ENCODE peak calls at places on chromosomes 13 and 19, in four cellular contexts. U is A549; A is CD8-positive, alpha-beta T cell; Z is effector memory CD4-positive, alpha-beta T cell. D is an unnamed sample.

GRCh38 chr13:106500450-106500849 is 35.0 kb downstream of the EFNB2 start:
- DNase-seq in A (no peak), U (no peak), Z (no peak), D (no peak)

GRCh38 chr19:16377521-16377920 is 52.9 kb downstream of the KLF2 start:
- DNase-seq in U (no peak), Z (no peak), A (no peak), D (no peak)

GRCh38 chr13:92656103-92656502 is 570.5 kb upstream of the GPC6 start:
- DNase-seq in Z (no peak), U (no peak), A (no peak), D (no peak)

GRCh38 chr19:28864024-28864503 is 348.9 kb downstream of the UQCRFS1 start:
- DNase-seq in U (no peak), Z (no peak), A (no peak), D (no peak)

GRCh38 chr13:112831801-112832200 is 137.2 kb upstream of the MCF2L start:
- DNase-seq in Z (no peak), U (no peak), A (no peak), D (peak)

GRCh38 chr19:31255863-31256600 is 93.2 kb downstream of the TSHZ3 start:
- DNase-seq in U (no peak), A (no peak), Z (no peak), D (no peak)

GRCh38 chr19:50909240-50910070 is 1.7 kb downstream of the KLK4 start:
- DNase-seq in A (no peak), Z (no peak), U (peak), D (no peak)

GRCh38 chr13:93794197-93794885 is 567.7 kb downstream of the GPC6 start:
- DNase-seq in A (no peak), U (no peak), Z (no peak), D (no peak)

GRCh38 chr13:94217370-94217769 is 262.1 kb downstream of the DCT start:
- DNase-seq in A (no peak), U (no peak), Z (no peak), D (no peak)

GRCh38 chr19:1789282-1790020 is 22.6 kb downstream of the ATP8B3 start:
- DNase-seq in A (no peak), U (no peak), Z (no peak), D (no peak)

DNA sequence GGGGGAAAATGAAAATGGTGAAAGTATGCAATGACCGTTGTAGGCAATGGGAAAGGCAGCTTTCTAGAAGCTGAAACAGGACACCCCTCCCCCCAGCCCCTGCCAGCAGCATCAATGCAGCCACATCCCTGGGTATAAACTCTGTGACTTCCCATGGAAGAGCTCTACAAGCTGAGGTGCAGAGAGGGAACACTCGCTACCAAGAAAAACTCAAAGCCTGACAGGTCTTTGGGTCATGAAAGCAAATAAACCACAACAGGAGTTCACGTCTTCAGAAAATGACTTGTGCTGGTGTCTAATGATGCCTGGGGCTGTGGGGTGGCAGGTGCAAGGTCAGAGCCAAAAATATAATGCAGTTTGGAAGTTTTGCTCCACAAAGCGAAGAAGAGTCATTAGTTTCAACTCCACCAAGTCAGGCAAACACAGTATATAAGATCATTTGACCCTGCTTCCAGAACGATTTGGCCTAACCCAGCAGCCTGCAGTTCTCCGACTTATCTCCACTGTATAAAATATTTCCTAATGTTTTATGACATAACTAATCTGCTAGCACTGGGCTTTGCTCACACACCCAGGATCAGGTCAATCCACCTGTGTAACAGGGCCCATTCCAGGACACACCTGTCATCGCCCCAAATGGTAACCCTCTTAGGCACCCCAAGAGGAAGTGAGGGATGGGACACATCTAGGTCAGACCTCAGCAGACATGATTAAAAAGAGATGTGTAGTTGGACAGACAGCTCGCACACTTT is 102.1 kb downstream of the IRS2 start:
- DNase-seq in U (no peak), Z (no peak), A (no peak), D (no peak)
- H3K4me3 ChIP-seq in U (no peak), Z (no peak), A (no peak), D (no peak)

GRCh38 chr13:110915057-110915873 is at the start of gene ANKRD10:
- DNase-seq in Z (peak), A (peak), U (peak), D (peak)

GRCh38 chr13:110914293-110915056 is 394 bp downstream of the ANKRD10 start:
- DNase-seq in U (peak), Z (peak), A (peak), D (peak)

GRCh38 chr13:110913911-110914292 is 967 bp downstream of the ANKRD10 start:
- DNase-seq in U (peak), A (no peak), Z (no peak), D (no peak)

GRCh38 chr13:110915874-110916670 is 1.2 kb upstream of the ANKRD10 start:
- DNase-seq in Z (no peak), U (no peak), A (no peak), D (no peak)

DNA sequence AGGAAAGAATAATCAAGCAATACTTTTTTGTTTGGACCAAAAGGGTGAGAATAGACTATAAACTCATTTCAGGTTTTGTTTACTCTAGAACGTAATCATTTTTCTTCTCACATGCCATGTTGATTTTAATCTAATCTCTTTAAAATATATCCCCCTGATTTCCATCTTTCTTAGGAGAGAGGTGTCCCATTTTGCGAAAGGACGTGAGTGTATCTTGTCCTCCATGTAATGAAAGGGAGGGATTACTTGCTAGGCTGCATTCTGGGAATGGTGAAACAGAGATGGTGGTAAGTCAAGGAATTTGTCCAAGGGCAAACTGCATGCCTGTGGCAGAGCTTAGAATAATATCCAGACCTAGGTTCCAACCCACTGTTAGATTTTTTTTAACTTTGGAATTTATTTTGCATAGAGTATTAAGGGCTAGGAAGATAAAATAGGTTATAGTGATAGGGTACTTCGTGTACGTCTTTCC is 1.8 kb upstream of the ANKRD10 start:
- DNase-seq in U (no peak), A (no peak), Z (no peak), D (no peak)
- H3K4me3 ChIP-seq in U (no peak), A (no peak), Z (no peak), D (no peak)

DNA sequence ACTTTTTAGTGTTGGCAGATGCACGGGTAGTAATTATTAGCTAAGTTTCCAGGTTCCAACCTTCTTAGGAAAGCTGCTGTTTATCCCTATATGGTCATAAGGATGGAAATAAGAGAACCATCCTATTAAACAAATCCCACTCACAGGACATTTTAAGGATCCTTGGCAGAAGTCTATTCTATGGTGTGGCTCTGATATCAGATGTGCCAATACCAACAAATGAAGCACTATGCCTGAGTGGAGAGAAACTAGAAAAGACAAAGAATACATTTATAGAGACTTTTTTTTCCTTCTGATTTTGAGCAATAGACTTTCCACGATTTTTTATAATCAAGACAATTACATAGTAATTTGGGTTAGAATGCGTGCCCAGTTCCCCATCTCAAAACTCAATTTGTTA is 12.6 kb downstream of the PCDH17 start:
- DNase-seq in U (no peak), A (no peak), Z (no peak), D (no peak)
- H3K4me3 ChIP-seq in U (no peak), A (no peak), Z (no peak), D (no peak)

DNA sequence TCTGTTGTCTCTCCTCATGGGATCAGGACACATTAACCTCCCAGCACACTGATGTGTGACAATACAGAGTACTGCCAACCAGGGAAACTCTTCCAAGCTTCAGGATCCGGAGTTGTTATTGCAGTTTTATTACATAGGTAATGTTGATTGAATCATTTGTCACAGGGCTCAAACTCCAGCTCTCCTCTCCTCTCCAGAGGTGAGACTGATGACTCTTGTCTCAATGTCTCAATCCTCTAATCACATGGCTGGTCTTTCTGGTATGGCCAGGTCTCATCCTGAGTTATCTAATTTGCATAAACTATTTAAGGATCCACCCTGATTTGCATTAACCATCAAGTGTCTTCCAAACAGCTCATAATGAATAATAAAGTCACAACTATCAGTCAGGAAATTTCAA is 522.6 kb upstream of the PCDH9 start:
- DNase-seq in U (no peak), A (no peak), Z (no peak), D (no peak)
- H3K4me3 ChIP-seq in U (no peak), A (no peak), Z (no peak), D (no peak)

GRCh38 chr13:107867701-107868661 is 347.4 kb downstream of the LIG4 start:
- DNase-seq in Z (no peak), U (no peak), A (no peak), D (no peak)

GRCh38 chr13:107866666-107867623 is 348.4 kb downstream of the LIG4 start:
- DNase-seq in Z (no peak), U (no peak), A (no peak), D (no peak)

GRCh38 chr13:107865643-107866006 is 349.7 kb downstream of the LIG4 start:
- DNase-seq in A (no peak), Z (no peak), U (no peak), D (no peak)

GRCh38 chr13:107864543-107865460 is 350.5 kb downstream of the LIG4 start:
- DNase-seq in U (no peak), Z (no peak), A (no peak), D (no peak)

DNA sequence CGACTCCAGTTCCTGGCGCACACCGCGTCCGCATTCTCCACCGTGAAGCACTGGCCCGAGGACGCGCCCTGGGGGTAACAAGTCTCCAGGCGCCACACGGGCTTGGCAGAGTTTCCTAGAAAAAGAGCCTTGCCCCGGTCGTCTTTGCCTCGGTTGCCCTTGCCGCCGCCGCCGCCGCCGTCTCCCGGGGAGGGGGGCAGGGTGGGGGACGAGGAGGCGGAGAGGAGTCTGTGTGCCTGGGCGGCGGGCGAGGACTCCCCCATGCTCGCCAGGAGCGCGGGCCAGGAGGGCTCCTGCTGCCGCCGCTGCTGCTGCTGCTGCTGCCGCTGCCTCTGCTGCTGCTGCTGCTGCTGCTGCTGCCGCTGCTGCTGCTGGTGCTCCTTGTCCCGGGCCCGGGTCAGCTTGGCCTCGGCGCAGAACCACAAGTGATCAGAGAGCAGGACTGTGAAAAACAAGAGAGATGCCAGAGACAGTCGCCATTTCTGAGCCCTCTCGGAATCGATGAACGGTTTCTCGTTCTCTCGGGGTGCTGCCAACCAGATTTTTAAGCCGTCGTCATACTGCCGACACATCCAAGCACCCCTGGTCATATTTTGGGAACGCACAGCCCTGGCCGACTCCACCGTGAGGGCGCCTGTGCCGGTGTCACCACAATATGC is 349.2 kb downstream of the LIG4 start:
- DNase-seq in U (no peak), Z (no peak), A (no peak), D (no peak)
- H3K4me3 ChIP-seq in U (peak), Z (no peak), A (no peak), D (peak)

GRCh38 chr13:97239943-97240788 is 18.0 kb downstream of the MBNL2 start:
- DNase-seq in A (no peak), U (no peak), Z (no peak), D (no peak)
- H3K4me3 ChIP-seq in A (no peak), U (no peak), Z (no peak), D (no peak)

D was measured in sigmoid colon.